ENCODE peak calls at places on chromosomes 13 and 19, in ten cellular contexts. S is vagina, V is body of pancreas, Z is upper lobe of left lung, A is esophagus squamous epithelium, H is ovary, G is stomach, C is testis, E is lower leg skin, W is NB4. T is an unnamed sample.

GRCh38 chr13:42832341-42833153 is 51.2 kb downstream of the FAM216B start:
- DNase-seq in S (no peak), V (peak; percentile 41), Z (no peak), A (no peak), H (peak; percentile 21), G (peak; percentile 29), C (no peak), E (no peak), W (peak; percentile 8), T (no peak)

GRCh38 chr19:13796301-13797057 is 1.2 kb downstream of the ZSWIM4 start:
- DNase-seq in S (no peak), V (peak; percentile 78), Z (peak; percentile 85), A (no peak), H (peak; percentile 68), G (peak; percentile 53), C (peak; percentile 56), E (peak; percentile 60), W (peak; percentile 35), T (peak; percentile 52)

GRCh38 chr19:35264281-35265125 is 4.3 kb upstream of the USF2 start:
- DNase-seq in S (peak; percentile 85), V (peak; percentile 10), Z (peak; percentile 18), A (no peak), H (peak; percentile 25), G (peak; percentile 20), C (peak; percentile 10), E (peak; percentile 11), W (no peak), T (no peak)

GRCh38 chr19:40236026-40236355 is 9.5 kb upstream of the CCNP start:
- DNase-seq in S (no peak), V (no peak), Z (no peak), A (no peak), H (no peak), G (no peak), C (no peak), E (no peak), W (no peak), T (no peak)

GRCh38 chr13:113970810-113971470 is 2.9 kb downstream of the C13orf46 start:
- DNase-seq in S (no peak), V (peak; percentile 95), Z (peak; percentile 85), A (no peak), H (no peak), G (peak; percentile 91), C (no peak), E (peak; percentile 66), W (no peak), T (peak; percentile 96)

GRCh38 chr13:89900104-89900760 is 1447.3 kb upstream of the MIR17HG start:
- DNase-seq in S (no peak), V (no peak), Z (no peak), A (no peak), H (no peak), G (no peak), C (no peak), E (no peak), W (no peak), T (no peak)

GRCh38 chr19:4049432-4049831 is 17.3 kb downstream of the ZBTB7A start:
- DNase-seq in S (no peak), V (peak; percentile 31), Z (no peak), A (no peak), H (no peak), G (peak; percentile 76), C (no peak), E (no peak), W (no peak), T (no peak)

GRCh38 chr13:47869780-47870179 is 131.3 kb downstream of the SUCLA2 start:
- DNase-seq in S (no peak), V (no peak), Z (no peak), A (no peak), H (no peak), G (no peak), C (no peak), E (no peak), W (no peak), T (no peak)

GRCh38 chr13:93685900-93686299 is 459.3 kb downstream of the GPC6 start:
- DNase-seq in S (no peak), V (no peak), Z (no peak), A (no peak), H (no peak), G (no peak), C (no peak), E (no peak), W (no peak), T (no peak)

GRCh38 chr19:55109527-55110291 is 7.7 kb downstream of the PPP1R12C start:
- DNase-seq in S (no peak), V (no peak), Z (no peak), A (no peak), H (no peak), G (no peak), C (no peak), E (no peak), W (no peak), T (no peak)

GRCh38 chr13:76934671-76935070 is 13.6 kb upstream of the ACOD1 start:
- DNase-seq in S (no peak), V (no peak), Z (no peak), A (no peak), H (no peak), G (no peak), C (no peak), E (no peak), W (no peak), T (no peak)

GRCh38 chr19:17333611-17334413 is 843 bp downstream of the ANO8 start:
- DNase-seq in S (no peak), V (peak; percentile 55), Z (peak; percentile 69), A (no peak), H (no peak), G (peak; percentile 64), C (no peak), E (no peak), W (peak; percentile 94), T (no peak)

GRCh38 chr19:31096047-31096446 is 253.2 kb downstream of the TSHZ3 start:
- DNase-seq in S (no peak), V (no peak), Z (no peak), A (no peak), H (no peak), G (no peak), C (no peak), E (no peak), W (no peak), T (no peak)
- TF ChIP-seq POLR2A in S (no peak), V (no peak), Z (no peak), A (no peak), H (no peak), G (no peak), C (no peak), E (no peak), W (no peak), T (no peak)

DNA sequence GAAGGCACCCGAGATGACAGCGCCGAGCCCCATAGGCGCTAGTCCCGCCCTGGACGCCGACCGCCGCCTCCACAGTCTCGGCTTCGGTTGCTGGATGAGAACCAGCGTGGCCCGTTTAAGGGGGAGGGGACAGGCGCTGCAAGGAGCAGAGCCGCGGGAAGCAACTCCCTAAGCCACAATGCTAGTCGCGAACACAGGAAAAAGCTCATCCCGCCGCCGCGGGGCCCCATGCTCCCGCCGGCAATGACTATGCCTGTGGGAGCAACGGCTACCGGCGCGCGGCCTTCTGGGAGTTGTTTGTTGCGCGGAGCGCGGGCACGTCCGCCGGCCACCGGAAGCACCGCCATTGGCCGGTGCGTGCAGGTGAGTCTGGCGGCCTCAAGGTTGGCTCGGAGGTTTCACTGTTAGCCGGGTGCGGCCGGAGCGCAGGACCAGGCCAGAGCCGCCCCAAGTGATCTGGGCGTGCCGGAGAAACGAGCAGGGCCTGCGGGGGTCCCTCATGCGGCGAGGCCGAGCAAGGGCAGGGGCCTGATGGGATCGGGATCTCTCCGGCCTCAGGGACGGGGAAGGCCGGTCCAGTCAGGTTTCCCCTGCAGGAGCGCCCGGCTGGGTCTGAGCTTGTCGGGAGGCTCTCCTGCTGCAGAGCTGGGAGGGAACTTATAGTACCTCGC is at the start of gene ZNF544:
- DNase-seq in S (no peak), V (peak; percentile 72), Z (peak; percentile 83), A (no peak), H (peak; percentile 75), G (peak; percentile 72), C (peak; percentile 88), E (peak; percentile 28), W (peak; percentile 81), T (peak; percentile 77)
- TF ChIP-seq CTCF in S (no peak), V (peak; percentile 10), Z (no peak), A (no peak), H (no peak), G (no peak), C (no peak), E (no peak), W (no peak), T (no peak)

DNA sequence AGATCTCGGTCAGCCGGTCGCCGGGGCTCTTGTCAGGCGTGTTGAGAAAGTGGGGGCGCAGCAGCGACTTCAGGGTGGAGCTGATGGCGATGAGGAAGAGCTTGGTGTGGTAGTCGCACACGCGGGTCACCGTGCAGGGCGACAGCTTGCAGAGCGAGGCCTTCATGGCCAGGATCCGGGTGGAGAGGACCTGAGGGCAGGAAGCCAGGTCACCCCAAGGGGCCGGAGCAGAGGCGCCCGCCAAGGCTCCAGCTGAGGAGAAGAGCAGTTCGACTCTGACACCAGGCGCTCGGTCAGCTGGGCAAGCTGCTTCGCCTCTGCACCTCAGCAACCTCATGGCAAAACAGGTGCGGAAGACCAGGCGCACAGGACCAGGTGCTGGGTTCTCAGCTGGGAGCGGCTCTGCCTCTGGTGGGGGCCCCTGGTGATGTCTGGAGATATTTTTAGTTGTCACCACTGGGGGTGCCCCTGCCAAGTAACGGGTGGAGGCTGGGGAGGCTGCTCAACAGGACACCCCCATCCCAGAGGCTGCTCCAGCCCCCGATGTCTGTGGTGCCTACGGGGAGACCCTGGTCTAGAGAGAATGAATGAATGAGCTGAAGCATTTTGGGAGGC is 15.9 kb downstream of the CFD start:
- DNase-seq in S (no peak), V (no peak), Z (no peak), A (no peak), H (no peak), G (no peak), C (no peak), E (no peak), W (no peak), T (no peak)
- TF ChIP-seq POLR2A in S (no peak), V (no peak), Z (no peak), A (no peak), H (no peak), G (no peak), C (no peak), E (no peak), W (no peak), T (no peak)

DNA sequence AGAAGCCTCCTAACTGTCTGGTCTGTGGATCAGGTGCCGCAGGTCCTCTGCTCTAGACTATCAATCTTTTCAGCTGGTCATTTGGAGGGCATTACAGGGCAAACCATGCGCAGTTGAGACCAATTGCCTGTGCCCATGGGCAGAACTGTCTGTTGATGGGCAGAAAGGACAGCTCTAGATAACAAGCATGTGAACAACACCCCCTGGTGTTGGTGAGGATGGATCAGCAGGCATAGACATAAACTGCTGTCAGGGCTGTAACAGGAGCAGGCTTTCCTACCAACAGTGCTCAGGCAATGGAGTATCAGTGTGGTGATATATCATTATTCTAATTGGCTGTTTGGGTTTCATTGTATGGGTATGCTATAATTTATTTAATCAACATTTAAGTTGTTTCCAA is 104.7 kb upstream of the KL start:
- DNase-seq in S (no peak), V (peak; percentile 9), Z (no peak), A (no peak), H (no peak), G (no peak), C (peak; percentile 75), E (no peak), W (peak; percentile 66), T (peak; percentile 43)
- TF ChIP-seq CTCF in S (no peak), V (no peak), Z (no peak), A (no peak), H (no peak), G (no peak), C (peak; percentile 32), E (no peak), W (peak; percentile 49), T (peak; percentile 39)

GRCh38 chr13:74052402-74052928 is 81.7 kb downstream of the KLF12 start:
- DNase-seq in S (no peak), V (no peak), Z (peak; percentile 69), A (no peak), H (no peak), G (peak; percentile 88), C (no peak), E (no peak), W (no peak), T (peak; percentile 19)
- TF ChIP-seq POLR2A in S (no peak), V (no peak), Z (no peak), A (no peak), H (no peak), G (no peak), C (no peak), E (no peak), W (no peak), T (no peak)